ENCODE peak calls at places on chromosomes 11 and 22, in four cellular contexts. R is K562, Y is GM12878, J is HepG2. H is an unnamed sample.
A peak's percentile ranks its signal among the peaks of the same experiment; 100 is the strongest.

GRCh38 chr11:85685820-85686459 is at the start of gene CCDC89:
- DNase-seq in R (no peak), Y (no peak), J (peak; percentile 68), H (peak; percentile 79)

GRCh38 chr22:44244265-44244822 is 63.6 kb downstream of the PARVG start:
- DNase-seq in R (no peak), Y (no peak), J (no peak), H (no peak)

GRCh38 chr11:66495401-66495844 is 15.0 kb upstream of the BBS1 start:
- DNase-seq in R (no peak), Y (no peak), J (no peak), H (no peak)

GRCh38 chr11:134272381-134273316 is 3.5 kb upstream of the GLB1L3 start:
- DNase-seq in R (peak; percentile 26), Y (no peak), J (peak; percentile 87), H (peak; percentile 48)

GRCh38 chr11:128716661-128717210 is 22.9 kb downstream of the FLI1 start:
- DNase-seq in R (no peak), Y (no peak), J (no peak), H (no peak)

GRCh38 chr11:71266114-71266833 is 13.9 kb upstream of the SHANK2 start:
- DNase-seq in R (no peak), Y (no peak), J (no peak), H (peak; percentile 62)

GRCh38 chr11:46360878-46361277 is 13.6 kb downstream of the DGKZ start:
- DNase-seq in R (no peak), Y (no peak), J (no peak), H (no peak)

GRCh38 chr11:57240007-57240406 is 3.0 kb upstream of the APLNR start:
- DNase-seq in R (no peak), Y (no peak), J (no peak), H (peak; percentile 47)

GRCh38 chr22:38110863-38111852 is 674 bp upstream of the BAIAP2L2 start:
- DNase-seq in R (peak; percentile 43), Y (no peak), J (peak; percentile 49), H (no peak)

GRCh38 chr11:119365071-119365591 is 16.4 kb downstream of the USP2 start:
- DNase-seq in R (no peak), Y (no peak), J (no peak), H (no peak)
- TF ChIP-seq RFX5 in R (no peak), Y (no peak), J (no peak), H (no peak)

DNA sequence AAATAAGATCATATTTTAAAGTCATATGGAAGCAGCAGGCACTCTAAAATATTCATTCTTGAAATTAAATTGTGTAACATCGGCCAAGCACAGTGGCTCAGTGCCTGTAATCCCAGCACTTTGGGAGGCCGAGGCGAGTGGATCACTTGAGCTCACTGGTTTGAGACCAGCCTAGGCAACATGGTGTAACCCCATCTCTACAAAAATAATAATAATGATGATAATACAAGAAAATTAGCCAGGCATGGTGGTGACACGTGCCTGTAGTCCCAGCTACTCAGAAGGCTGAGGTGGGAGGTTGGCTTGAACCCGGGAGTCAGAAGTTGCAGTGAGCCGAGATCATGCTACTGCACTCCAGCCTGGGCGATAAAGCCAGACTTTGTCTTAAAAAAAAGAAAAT is 77.4 kb downstream of the TRIM29 start:
- DNase-seq in R (no peak), Y (no peak), J (no peak), H (no peak)
- TF ChIP-seq FOXM1 in R (no peak), Y (no peak), J (no peak), H (no peak)

GRCh38 chr11:94018721-94019120 is 2.4 kb upstream of the HEPHL1 start:
- DNase-seq in R (no peak), Y (no peak), J (no peak), H (no peak)

GRCh38 chr11:94024547-94024946 is 3.4 kb downstream of the HEPHL1 start:
- DNase-seq in R (no peak), Y (no peak), J (no peak), H (no peak)

GRCh38 chr11:94017446-94017845 is 3.7 kb upstream of the HEPHL1 start:
- DNase-seq in R (no peak), Y (no peak), J (no peak), H (no peak)

GRCh38 chr11:94023856-94024255 is 2.7 kb downstream of the HEPHL1 start:
- DNase-seq in R (no peak), Y (no peak), J (no peak), H (no peak)

GRCh38 chr11:94020777-94021615 is at the start of gene HEPHL1:
- DNase-seq in R (no peak), Y (no peak), J (no peak), H (no peak)
- TF ChIP-seq RFX5 in R (no peak), Y (no peak), J (no peak), H (no peak)

GRCh38 chr11:124277207-124277606 is 21.0 kb downstream of the OR8G5 start:
- DNase-seq in R (no peak), Y (no peak), J (no peak), H (no peak)

GRCh38 chr11:124276081-124276480 is 19.9 kb downstream of the OR8G5 start:
- DNase-seq in R (no peak), Y (no peak), J (no peak), H (no peak)

GRCh38 chr11:124274000-124274399 is 17.8 kb downstream of the OR8G5 start:
- DNase-seq in R (no peak), Y (no peak), J (no peak), H (no peak)

GRCh38 chr11:124278261-124278660 is 22.1 kb downstream of the OR8G5 start:
- DNase-seq in R (no peak), Y (no peak), J (no peak), H (no peak)

GRCh38 chr11:124277809-124278208 is 21.6 kb downstream of the OR8G5 start:
- DNase-seq in R (no peak), Y (no peak), J (no peak), H (no peak)
- TF ChIP-seq FOXM1 in R (no peak), Y (no peak), J (no peak), H (no peak)

GRCh38 chr11:1840780-1841480 is 2.1 kb downstream of the TNNI2 start:
- DNase-seq in R (no peak), Y (no peak), J (no peak), H (no peak)

GRCh38 chr11:1839924-1840779 is 1.4 kb downstream of the TNNI2 start:
- DNase-seq in R (no peak), Y (no peak), J (no peak), H (no peak)

GRCh38 chr11:1843098-1843473 is 4.3 kb downstream of the TNNI2 start:
- DNase-seq in R (no peak), Y (no peak), J (no peak), H (no peak)

GRCh38 chr11:1842149-1843097 is 3.6 kb downstream of the TNNI2 start:
- DNase-seq in R (no peak), Y (no peak), J (peak; percentile 67), H (no peak)

DNA sequence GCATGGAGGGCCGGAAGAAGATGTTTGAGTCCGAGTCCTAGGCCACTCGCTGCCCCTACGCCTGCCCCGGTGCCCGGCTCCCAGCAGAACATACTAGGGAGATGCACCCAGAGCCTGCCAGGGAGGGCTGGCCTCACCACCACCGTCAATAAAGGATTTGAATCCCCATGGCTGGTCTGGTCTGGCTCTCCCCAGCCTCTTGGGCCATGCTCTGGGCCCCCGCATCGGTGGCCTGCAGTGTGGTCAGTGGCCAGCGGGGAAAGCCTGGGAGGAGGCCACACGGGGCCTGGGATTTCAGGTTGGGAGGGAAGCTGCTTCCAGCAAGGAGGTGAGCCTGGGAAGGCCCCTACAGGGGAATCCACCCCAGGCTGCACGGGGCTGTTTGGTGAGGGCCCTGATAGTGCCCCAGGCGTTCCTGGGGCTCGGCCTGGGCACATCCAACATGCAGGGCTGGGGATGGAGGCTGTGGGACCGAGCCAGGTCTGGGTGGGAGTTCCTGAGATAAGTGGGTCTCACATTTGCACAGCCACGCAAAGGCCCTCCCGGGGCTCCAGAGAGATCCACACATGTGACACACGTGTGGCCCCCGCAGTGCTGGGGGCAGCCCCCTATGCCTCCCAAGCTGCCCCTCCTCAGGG is 2.8 kb downstream of the TNNI2 start:
- DNase-seq in R (no peak), Y (no peak), J (no peak), H (no peak)
- TF ChIP-seq RFX5 in R (no peak), Y (no peak), J (no peak), H (no peak)

GRCh38 chr22:45903355-45904149 is 73.4 kb downstream of the WNT7B start:
- DNase-seq in R (no peak), Y (no peak), J (no peak), H (no peak)
- TF ChIP-seq FOXM1 in R (no peak), Y (no peak), J (no peak), H (no peak)

DNA sequence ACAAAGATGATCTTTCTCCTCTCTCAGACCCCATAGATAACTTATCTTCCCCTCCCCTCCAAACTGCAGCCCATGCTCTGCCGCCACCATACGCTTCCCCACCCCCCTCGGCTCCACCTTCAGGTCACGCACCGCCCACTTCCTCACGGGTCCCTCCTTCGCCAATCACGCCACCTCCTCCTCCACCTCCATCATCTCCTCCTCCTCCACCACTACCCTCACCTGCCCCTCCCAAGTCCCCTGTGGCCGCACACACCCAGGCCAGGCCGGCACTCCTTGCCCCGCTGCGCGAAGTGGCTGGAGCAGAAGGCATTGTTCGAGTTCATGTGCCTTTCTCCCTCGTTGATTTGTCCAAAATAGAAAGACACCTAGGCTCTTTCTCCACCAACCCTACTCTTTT is 12.5 kb upstream of the OR56A3 start:
- DNase-seq in R (peak; percentile 22), Y (no peak), J (no peak), H (no peak)
- TF ChIP-seq RFX5 in R (no peak), Y (no peak), J (no peak), H (no peak)

GRCh38 chr22:48751539-48752437 is 1075.9 kb downstream of the BRD1 start:
- DNase-seq in R (no peak), Y (no peak), J (no peak), H (no peak)
- TF ChIP-seq FOXM1 in R (no peak), Y (no peak), J (no peak), H (no peak)

H was measured in SK-N-SH.